ENCODE peak calls at places on chromosomes 12 and 14, in five cellular contexts. C is GM20000, I is endodermal cell, D is endothelial cell, V is uterus. Y is an unnamed sample.

GRCh38 chr12:100940503-100940902 is 145.9 kb downstream of the ANO4 start:
- DNase-seq in D (no peak), I (no peak), V (no peak), C (no peak), Y (no peak)

GRCh38 chr14:30389134-30389900 is 169.6 kb upstream of the G2E3 start:
- DNase-seq in C (no peak), V (no peak), D (no peak), I (no peak), Y (no peak)

GRCh38 chr12:118052324-118053070 is 8.5 kb downstream of the WSB2 start:
- DNase-seq in V (peak; percentile 60), I (peak; percentile 63), C (no peak), D (no peak), Y (no peak)

GRCh38 chr12:103012884-103013283 is 55.4 kb downstream of the ASCL1 start:
- DNase-seq in I (peak; percentile 63), V (no peak), C (no peak), D (no peak), Y (no peak)

GRCh38 chr14:103657466-103657865 is 28.5 kb downstream of the KLC1 start:
- DNase-seq in D (no peak), I (no peak), V (peak; percentile 40), C (no peak), Y (no peak)

GRCh38 chr12:16307843-16308475 is 30.5 kb upstream of the SLC15A5 start:
- DNase-seq in V (no peak), C (no peak), I (no peak), D (no peak), Y (no peak)

GRCh38 chr14:33567736-33568124 is 383.1 kb downstream of the EGLN3 start:
- DNase-seq in V (no peak), C (no peak), I (no peak), D (no peak), Y (no peak)

GRCh38 chr12:4701383-4701782 is 18.8 kb upstream of the GALNT8 start:
- DNase-seq in I (no peak), D (no peak), C (no peak), V (peak; percentile 60), Y (no peak)

GRCh38 chr14:65229431-65230286 is 127.3 kb upstream of the MAX start:
- DNase-seq in C (peak; percentile 39), V (no peak), I (peak; percentile 81), D (peak; percentile 10), Y (peak; percentile 55)
- TF ChIP-seq CTCF in C (no peak), V (no peak), I (no peak), D (no peak), Y (no peak)

GRCh38 chr12:28869197-28869596 is 279.9 kb upstream of the FAR2 start:
- DNase-seq in I (no peak), C (no peak), V (no peak), D (no peak), Y (no peak)

GRCh38 chr12:28876423-28876822 is 272.7 kb upstream of the FAR2 start:
- DNase-seq in I (no peak), D (no peak), C (no peak), V (no peak), Y (no peak)

GRCh38 chr12:28870839-28871440 is 278.1 kb upstream of the FAR2 start:
- DNase-seq in D (no peak), C (no peak), V (no peak), I (no peak), Y (no peak)

GRCh38 chr12:28874758-28875157 is 274.3 kb upstream of the FAR2 start:
- DNase-seq in C (no peak), D (no peak), I (no peak), V (no peak), Y (no peak)

GRCh38 chr12:28872654-28873268 is 276.3 kb upstream of the FAR2 start:
- DNase-seq in C (peak; percentile 30), D (peak; percentile 77), I (peak; percentile 96), V (peak; percentile 24), Y (peak; percentile 33)
- TF ChIP-seq CTCF in C (peak; percentile 42), D (peak; percentile 65), I (peak; percentile 99), V (peak; percentile 33), Y (peak; percentile 66)

DNA sequence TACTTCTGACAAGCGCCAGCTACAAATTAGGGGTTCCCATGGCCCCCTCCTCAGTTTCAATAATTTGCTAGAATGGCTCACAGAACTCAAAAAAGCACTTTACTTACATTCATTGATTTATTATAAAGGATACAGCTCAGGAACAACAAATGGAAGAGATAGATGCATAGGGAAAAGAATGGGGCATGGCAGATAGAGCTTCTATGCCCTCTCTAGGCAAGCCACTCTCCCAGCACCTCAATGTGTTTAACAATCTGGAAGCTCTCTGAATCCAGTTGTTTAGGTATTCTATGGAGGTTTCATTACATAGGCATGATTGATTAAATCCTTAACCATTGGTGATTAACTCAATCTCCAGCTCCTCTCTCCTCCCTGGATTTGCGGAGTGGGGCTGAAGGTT is 184.5 kb upstream of the DAAM1 start:
- DNase-seq in I (no peak), C (no peak), D (no peak), V (no peak), Y (no peak)
- TF ChIP-seq CTCF in I (peak; percentile 48), C (no peak), D (no peak), V (no peak), Y (no peak)

GRCh38 chr14:59424707-59425106 is 40.5 kb downstream of the GPR135 start:
- DNase-seq in V (peak; percentile 39), D (no peak), C (no peak), I (no peak), Y (no peak)

GRCh38 chr14:59427653-59428578 is 37.3 kb downstream of the GPR135 start:
- DNase-seq in D (no peak), V (peak; percentile 68), I (no peak), C (no peak), Y (no peak)

GRCh38 chr14:59429798-59430197 is 35.4 kb downstream of the GPR135 start:
- DNase-seq in D (no peak), I (no peak), C (no peak), V (no peak), Y (no peak)

GRCh38 chr14:59425322-59425945 is 39.7 kb downstream of the GPR135 start:
- DNase-seq in I (no peak), C (no peak), V (no peak), D (no peak), Y (no peak)

GRCh38 chr14:59428581-59429012 is 36.6 kb downstream of the GPR135 start:
- DNase-seq in D (no peak), I (no peak), V (no peak), C (no peak), Y (no peak)
- TF ChIP-seq CTCF in D (no peak), I (peak; percentile 40), V (peak; percentile 45), C (no peak), Y (no peak)

GRCh38 chr12:74689929-74690328 is 152.3 kb downstream of the ATXN7L3B start:
- DNase-seq in I (no peak), D (no peak), C (no peak), V (no peak), Y (no peak)

GRCh38 chr12:74685385-74685784 is 147.8 kb downstream of the ATXN7L3B start:
- DNase-seq in I (peak; percentile 75), C (no peak), V (no peak), D (no peak), Y (no peak)

DNA sequence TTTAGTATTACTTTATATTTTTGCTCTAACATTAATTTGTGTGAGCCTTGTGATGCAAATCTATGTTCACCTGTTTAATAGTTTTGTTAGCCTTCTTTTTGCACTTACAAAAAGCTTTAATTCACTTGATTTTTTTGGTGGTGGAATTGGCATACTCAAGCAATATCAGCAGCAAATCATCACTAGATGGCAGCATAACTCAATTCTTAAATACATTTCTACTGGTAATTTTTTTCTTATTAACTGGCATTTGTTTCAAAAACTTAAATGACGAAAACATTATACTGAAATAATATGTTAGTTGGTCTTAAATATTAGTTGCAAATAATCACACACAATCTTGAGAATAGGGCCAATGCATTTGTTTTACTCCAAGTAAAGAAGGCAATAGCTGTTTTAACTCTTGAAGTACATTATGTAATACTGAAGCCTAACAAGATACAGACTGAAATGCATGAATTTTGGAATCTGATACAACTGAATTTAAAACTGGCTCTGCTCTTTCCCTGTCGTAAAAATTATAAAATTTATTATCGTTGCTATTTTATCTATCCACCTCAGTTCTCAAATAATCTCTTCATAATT is 151.5 kb downstream of the ATXN7L3B start:
- DNase-seq in V (no peak), C (no peak), D (no peak), I (no peak), Y (peak; percentile 15)
- TF ChIP-seq CTCF in V (peak; percentile 47), C (peak; percentile 24), D (peak; percentile 65), I (peak; percentile 82), Y (peak; percentile 44)

DNA sequence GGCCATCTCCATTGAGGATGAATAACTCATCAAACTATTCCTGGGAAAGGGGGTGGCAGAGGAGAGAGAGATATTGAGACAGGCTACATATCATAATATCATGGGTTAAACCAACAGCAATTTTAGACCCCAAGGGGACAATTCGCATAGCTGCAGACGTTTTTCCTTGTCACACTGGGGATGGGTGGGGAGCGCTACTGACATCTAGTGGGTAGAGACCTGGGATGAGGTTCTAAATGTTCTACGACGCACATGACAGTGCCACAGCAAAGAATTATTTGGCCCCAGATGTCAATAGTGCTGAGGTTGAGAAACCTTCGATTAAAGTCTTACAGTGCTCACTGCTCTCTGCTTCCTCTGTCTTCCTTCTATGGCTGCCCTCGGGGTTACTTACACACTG is 425.6 kb downstream of the NRXN3 start:
- DNase-seq in D (peak; percentile 33), V (no peak), C (no peak), I (peak; percentile 68), Y (no peak)
- TF ChIP-seq CTCF in D (no peak), V (no peak), C (no peak), I (peak; percentile 74), Y (no peak)

GRCh38 chr14:86257973-86258372 is 728.0 kb downstream of the FLRT2 start:
- DNase-seq in C (no peak), I (no peak), V (no peak), D (no peak), Y (no peak)
- TF ChIP-seq CTCF in C (no peak), I (no peak), V (no peak), D (no peak), Y (no peak)

GRCh38 chr14:21089271-21089670 is 9.2 kb downstream of the ZNF219 start:
- DNase-seq in I (no peak), V (no peak), C (no peak), D (no peak), Y (no peak)

GRCh38 chr14:21090940-21091663 is 7.4 kb downstream of the ZNF219 start:
- DNase-seq in V (peak; percentile 21), C (no peak), D (no peak), I (no peak), Y (peak; percentile 25)

GRCh38 chr14:21089877-21090193 is 8.6 kb downstream of the ZNF219 start:
- DNase-seq in D (no peak), V (no peak), C (no peak), I (no peak), Y (no peak)

GRCh38 chr14:21091784-21092146 is 6.7 kb downstream of the ZNF219 start:
- DNase-seq in V (peak; percentile 18), I (no peak), D (no peak), C (no peak), Y (no peak)

DNA sequence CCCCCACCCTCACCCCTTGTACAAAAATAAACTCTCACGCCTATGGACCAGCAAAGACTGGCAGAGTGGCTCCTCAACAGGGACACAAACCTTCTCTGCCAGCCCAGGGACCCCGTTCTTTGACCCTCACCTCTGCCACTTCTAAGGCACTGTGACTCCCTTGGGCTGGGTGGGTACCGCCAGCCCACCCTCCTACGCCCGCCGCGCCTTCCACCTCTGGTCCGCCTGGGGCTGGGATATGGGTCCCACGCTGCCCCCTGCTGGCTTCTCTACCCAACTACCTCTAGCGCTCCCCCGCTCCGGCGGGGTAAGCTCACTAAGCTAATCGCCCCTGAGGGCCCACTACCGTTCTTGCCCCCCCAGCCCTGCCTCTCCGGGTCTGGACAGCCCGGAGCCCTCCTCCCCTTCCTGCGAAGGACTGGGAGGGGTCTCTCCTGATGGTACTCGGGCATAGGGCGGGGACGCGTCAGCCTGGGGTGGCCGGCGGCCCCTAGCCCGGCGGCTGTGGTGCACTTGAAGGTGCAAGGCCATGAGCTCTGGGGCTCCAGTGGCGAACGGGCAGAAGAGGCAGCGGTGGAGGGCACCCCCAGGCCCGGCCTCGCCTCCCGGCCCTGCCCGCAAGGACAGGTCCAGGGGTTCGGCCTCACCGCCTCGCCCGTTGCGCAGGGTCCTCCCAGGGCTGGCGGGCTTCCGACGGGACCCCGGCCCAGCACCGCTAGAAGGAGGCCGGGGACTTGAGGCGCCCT is 8.1 kb downstream of the ZNF219 start:
- DNase-seq in I (peak; percentile 90), C (no peak), D (peak; percentile 69), V (no peak), Y (peak; percentile 54)
- TF ChIP-seq CTCF in I (peak; percentile 82), C (peak; percentile 16), D (peak; percentile 69), V (peak; percentile 18), Y (peak; percentile 20)